ENCODE peak calls at places on chromosomes 2 and 18, in four cellular contexts. One of them, this sample, is unnamed.

GRCh38 chr18:48419268-48420022 is 10.3 kb upstream of the ZBTB7C start:
- DNase-seq in PC-3: no peak
- DNase-seq in body of pancreas: no peak
- DNase-seq in GM23338: peak; percentile 71
- DNase-seq in this sample: peak; percentile 78

GRCh38 chr2:16739778-16740581 is 74.3 kb upstream of the CYRIA start:
- DNase-seq in PC-3: no peak
- DNase-seq in body of pancreas: peak; percentile 73
- DNase-seq in GM23338: no peak
- DNase-seq in this sample: no peak

GRCh38 chr2:55957142-55957541 is 33.6 kb upstream of the EFEMP1 start:
- DNase-seq in PC-3: no peak
- DNase-seq in body of pancreas: no peak
- DNase-seq in GM23338: no peak
- DNase-seq in this sample: no peak

GRCh38 chr2:82013641-82014040 is 1709.1 kb upstream of the LRRTM1 start:
- DNase-seq in PC-3: no peak
- DNase-seq in body of pancreas: no peak
- DNase-seq in GM23338: peak; percentile 86
- DNase-seq in this sample: peak; percentile 93

GRCh38 chr18:42798606-42799005 is 316.9 kb downstream of the RIT2 start:
- DNase-seq in PC-3: no peak
- DNase-seq in body of pancreas: no peak
- DNase-seq in GM23338: no peak
- DNase-seq in this sample: peak; percentile 43

GRCh38 chr18:27750014-27750413 is 426.9 kb downstream of the CDH2 start:
- DNase-seq in PC-3: peak; percentile 77
- DNase-seq in body of pancreas: peak; percentile 32
- DNase-seq in GM23338: peak; percentile 92
- DNase-seq in this sample: peak; percentile 92

GRCh38 chr18:32771169-32771751 is 1.6 kb downstream of the KLHL14 start:
- DNase-seq in PC-3: no peak
- DNase-seq in body of pancreas: peak; percentile 18
- DNase-seq in GM23338: peak; percentile 63
- DNase-seq in this sample: peak; percentile 81

GRCh38 chr2:170493698-170494097 is 221.4 kb upstream of the SP5 start:
- DNase-seq in PC-3: peak; percentile 59
- DNase-seq in body of pancreas: no peak
- DNase-seq in GM23338: no peak
- DNase-seq in this sample: no peak

GRCh38 chr2:23760746-23761145 is 166.2 kb downstream of the ATAD2B start:
- DNase-seq in PC-3: peak; percentile 56
- DNase-seq in body of pancreas: no peak
- DNase-seq in GM23338: peak; percentile 38
- DNase-seq in this sample: no peak

GRCh38 chr2:191675807-191676667 is 1.9 kb upstream of the NABP1 start:
- DNase-seq in PC-3: no peak
- DNase-seq in body of pancreas: no peak
- DNase-seq in GM23338: peak; percentile 19
- DNase-seq in this sample: no peak

GRCh38 chr2:109439897-109440506 is 173.8 kb downstream of the SEPTIN10 start:
- DNase-seq in PC-3: no peak
- DNase-seq in body of pancreas: no peak
- DNase-seq in GM23338: no peak
- DNase-seq in this sample: peak; percentile 43

GRCh38 chr2:21754164-21754788 is 630.5 kb downstream of the TDRD15 start:
- DNase-seq in PC-3: no peak
- DNase-seq in body of pancreas: no peak
- DNase-seq in GM23338: peak; percentile 41
- DNase-seq in this sample: peak; percentile 69

GRCh38 chr2:18402888-18403287 is 157.6 kb downstream of the RDH14 start:
- DNase-seq in PC-3: no peak
- DNase-seq in body of pancreas: no peak
- DNase-seq in GM23338: no peak
- DNase-seq in this sample: no peak

GRCh38 chr2:43169091-43169936 is 57.1 kb downstream of the ZFP36L2 start:
- DNase-seq in PC-3: peak; percentile 70
- DNase-seq in body of pancreas: no peak
- DNase-seq in GM23338: no peak
- DNase-seq in this sample: peak; percentile 51

GRCh38 chr2:113131343-113131933 is 4.0 kb downstream of the IL1RN start:
- DNase-seq in PC-3: no peak
- DNase-seq in body of pancreas: no peak
- DNase-seq in GM23338: no peak
- DNase-seq in this sample: no peak

GRCh38 chr18:55189972-55190371 is 230.7 kb upstream of the CCDC68 start:
- DNase-seq in PC-3: no peak
- DNase-seq in body of pancreas: no peak
- DNase-seq in GM23338: peak; percentile 58
- DNase-seq in this sample: peak; percentile 61

GRCh38 chr2:101983486-101983885 is 8.3 kb upstream of the IL1R2 start:
- DNase-seq in PC-3: peak; percentile 83
- DNase-seq in body of pancreas: no peak
- DNase-seq in GM23338: no peak
- DNase-seq in this sample: no peak

GRCh38 chr2:112293636-112294401 is 18.4 kb downstream of the ZC3H6 start:
- DNase-seq in PC-3: no peak
- DNase-seq in body of pancreas: no peak
- DNase-seq in GM23338: no peak
- DNase-seq in this sample: no peak

GRCh38 chr2:158486970-158487325 is 30.2 kb downstream of the PKP4 start:
- DNase-seq in PC-3: peak; percentile 42
- DNase-seq in body of pancreas: no peak
- DNase-seq in GM23338: no peak
- DNase-seq in this sample: no peak

GRCh38 chr2:239316562-239317465 is 84.0 kb downstream of the HDAC4 start:
- DNase-seq in PC-3: no peak
- DNase-seq in body of pancreas: peak; percentile 25
- DNase-seq in GM23338: no peak
- DNase-seq in this sample: peak; percentile 8

GRCh38 chr18:13909541-13909940 is 5.8 kb downstream of the MC2R start:
- DNase-seq in PC-3: peak; percentile 10
- DNase-seq in body of pancreas: no peak
- DNase-seq in GM23338: no peak
- DNase-seq in this sample: no peak

GRCh38 chr18:47893939-47894699 is 36.3 kb downstream of the SMAD2 start:
- DNase-seq in PC-3: peak; percentile 29
- DNase-seq in body of pancreas: no peak
- DNase-seq in GM23338: no peak
- DNase-seq in this sample: no peak

GRCh38 chr2:240968731-240969624 is 29.4 kb upstream of the SNED1 start:
- DNase-seq in PC-3: no peak
- DNase-seq in body of pancreas: no peak
- DNase-seq in GM23338: no peak
- DNase-seq in this sample: peak; percentile 74

GRCh38 chr2:3313845-3314375 is 63.7 kb downstream of the EIPR1 start:
- DNase-seq in PC-3: no peak
- DNase-seq in body of pancreas: no peak
- DNase-seq in GM23338: no peak
- DNase-seq in this sample: no peak

GRCh38 chr2:178425255-178425827 is 25.6 kb downstream of the PRKRA start:
- DNase-seq in PC-3: no peak
- DNase-seq in body of pancreas: no peak
- DNase-seq in GM23338: no peak
- DNase-seq in this sample: no peak

GRCh38 chr2:222878284-222878876 is 17.5 kb downstream of the ACSL3 start:
- DNase-seq in PC-3: no peak
- DNase-seq in body of pancreas: no peak
- DNase-seq in GM23338: no peak
- DNase-seq in this sample: no peak

GRCh38 chr2:200054681-200055468 is 99.5 kb downstream of the MAIP1 start:
- DNase-seq in PC-3: no peak
- DNase-seq in body of pancreas: no peak
- DNase-seq in GM23338: peak; percentile 83
- DNase-seq in this sample: peak; percentile 88

GRCh38 chr2:8685697-8686358 is 4.0 kb downstream of the ID2 start:
- DNase-seq in PC-3: peak; percentile 78
- DNase-seq in body of pancreas: peak; percentile 77
- DNase-seq in GM23338: peak; percentile 61
- DNase-seq in this sample: peak; percentile 93

GRCh38 chr18:72652990-72653593 is 109.0 kb upstream of the CBLN2 start:
- DNase-seq in PC-3: peak; percentile 65
- DNase-seq in body of pancreas: peak; percentile 46
- DNase-seq in GM23338: peak; percentile 80
- DNase-seq in this sample: peak; percentile 91

GRCh38 chr2:99398303-99398702 is 61.1 kb downstream of the EIF5B start:
- DNase-seq in PC-3: no peak
- DNase-seq in body of pancreas: no peak
- DNase-seq in GM23338: no peak
- DNase-seq in this sample: no peak

GRCh38 chr2:29042581-29043075 is 31.7 kb downstream of the PCARE start:
- DNase-seq in PC-3: no peak
- DNase-seq in body of pancreas: peak; percentile 21
- DNase-seq in GM23338: no peak
- DNase-seq in this sample: no peak

GRCh38 chr2:237322564-237322963 is 91.4 kb downstream of the COL6A3 start:
- DNase-seq in PC-3: peak; percentile 63
- DNase-seq in body of pancreas: peak; percentile 47
- DNase-seq in GM23338: peak; percentile 58
- DNase-seq in this sample: peak; percentile 78

GRCh38 chr2:63590621-63591408 is 2.1 kb downstream of the MDH1 start:
- DNase-seq in PC-3: no peak
- DNase-seq in body of pancreas: no peak
- DNase-seq in GM23338: no peak
- DNase-seq in this sample: no peak

DNA sequence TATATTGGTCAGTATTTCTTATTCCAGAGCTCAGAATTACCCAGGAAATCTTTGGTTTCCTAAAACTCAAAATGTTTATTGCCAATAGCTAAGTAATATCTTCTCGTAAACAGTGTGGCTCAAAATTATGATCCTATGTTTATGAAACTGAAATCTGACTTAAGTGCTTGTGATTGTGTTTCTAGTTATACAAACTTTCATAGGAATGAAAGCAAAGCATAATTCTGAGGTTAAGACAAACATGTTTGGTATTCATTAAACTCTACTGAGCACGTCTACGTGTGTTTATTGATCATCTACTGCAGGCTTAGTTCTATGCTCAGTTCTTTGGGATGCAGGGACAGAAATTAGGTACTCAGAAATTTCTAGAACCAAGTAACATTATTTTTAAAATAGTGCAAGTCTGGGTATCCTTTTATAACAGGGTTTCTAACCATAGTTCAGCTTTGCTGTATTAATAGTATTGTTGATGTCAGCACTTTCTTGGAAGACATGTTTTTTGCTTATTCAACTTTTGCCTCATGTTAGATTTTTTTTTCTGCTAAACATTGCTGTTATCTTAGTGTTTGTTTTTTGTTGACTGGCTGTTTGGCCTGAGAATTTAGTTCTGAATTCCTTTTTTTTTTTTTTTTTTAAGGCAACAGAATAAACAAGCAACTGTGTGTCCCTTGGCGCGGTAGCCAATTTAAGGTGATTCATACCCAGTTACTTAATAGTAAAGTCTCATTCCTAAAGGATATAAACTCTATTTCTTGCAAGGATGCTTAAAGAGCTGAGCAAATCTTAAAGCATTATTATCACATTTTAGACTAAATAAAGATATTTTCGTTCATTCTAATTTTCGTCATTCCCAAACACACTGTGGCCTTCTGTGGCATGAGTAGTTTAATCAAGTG is 31.3 kb downstream of the PTPRM start:
- DNase-seq in PC-3: peak; percentile 48
- DNase-seq in body of pancreas: no peak
- DNase-seq in GM23338: no peak
- DNase-seq in this sample: no peak
- H3K4me1 ChIP-seq in PC-3: peaks cover 27% of the 10 kb centered on the region
- H3K4me1 ChIP-seq in body of pancreas: peaks cover 2% of the 10 kb centered on the region
- H3K4me1 ChIP-seq in GM23338: peaks cover 3% of the 10 kb centered on the region
- H3K4me1 ChIP-seq in this sample: peaks cover 10% of the 10 kb centered on the region

GRCh38 chr2:85178154-85178553 is 45.0 kb downstream of the TCF7L1 start:
- DNase-seq in PC-3: peak; percentile 25
- DNase-seq in body of pancreas: no peak
- DNase-seq in GM23338: no peak
- DNase-seq in this sample: no peak

GRCh38 chr2:85173909-85174308 is 40.7 kb downstream of the TCF7L1 start:
- DNase-seq in PC-3: no peak
- DNase-seq in body of pancreas: no peak
- DNase-seq in GM23338: no peak
- DNase-seq in this sample: no peak

GRCh38 chr2:85174943-85175342 is 41.8 kb downstream of the TCF7L1 start:
- DNase-seq in PC-3: no peak
- DNase-seq in body of pancreas: no peak
- DNase-seq in GM23338: no peak
- DNase-seq in this sample: no peak

GRCh38 chr2:85177031-85177824 is 44.0 kb downstream of the TCF7L1 start:
- DNase-seq in PC-3: no peak
- DNase-seq in body of pancreas: no peak
- DNase-seq in GM23338: peak; percentile 51
- DNase-seq in this sample: no peak

DNA sequence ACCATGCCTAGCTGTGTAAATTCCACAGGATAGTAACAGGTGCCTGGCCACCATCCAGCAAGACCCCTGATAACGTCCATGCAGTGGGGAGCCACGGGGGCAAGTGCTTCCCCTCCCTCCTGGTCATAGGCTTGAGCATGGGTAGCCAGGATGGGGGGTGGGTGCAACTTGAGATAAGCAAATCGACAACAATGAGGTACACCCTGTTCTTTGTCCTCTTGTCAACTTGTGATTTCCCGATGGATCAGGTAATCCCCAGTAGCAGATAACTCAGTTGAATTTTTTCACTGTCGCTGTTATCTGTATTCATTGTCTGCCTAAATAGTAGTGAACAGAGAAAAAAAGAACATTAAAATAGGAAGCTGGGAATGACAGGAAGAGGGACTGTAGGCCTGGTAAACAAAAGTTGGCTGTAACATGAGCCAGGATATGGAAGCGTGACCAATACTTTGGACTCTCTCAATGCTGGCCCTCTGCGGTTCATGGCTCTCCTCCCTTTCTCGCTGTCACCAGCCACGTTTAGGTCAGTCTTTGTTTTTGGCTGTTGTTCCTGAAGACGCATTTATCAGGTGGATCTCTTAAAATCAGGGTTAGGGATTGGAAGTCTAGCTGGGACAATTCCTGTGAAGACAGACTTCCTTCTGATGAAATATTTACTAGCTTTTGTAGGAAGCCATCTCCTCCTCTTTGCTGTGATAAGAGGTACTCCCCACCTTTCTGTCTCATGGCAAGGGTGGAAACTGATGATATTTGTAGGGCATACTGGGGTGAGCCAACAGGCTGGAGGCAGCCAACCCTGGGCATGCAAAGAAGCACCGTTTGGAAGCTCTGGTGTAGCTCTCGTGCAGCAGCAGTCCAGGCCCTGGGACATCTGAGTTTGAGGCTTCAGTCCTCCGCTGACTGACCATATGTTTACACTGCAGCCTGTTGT is 42.4 kb downstream of the TCF7L1 start:
- DNase-seq in PC-3: peak; percentile 89
- DNase-seq in body of pancreas: peak; percentile 19
- DNase-seq in GM23338: no peak
- DNase-seq in this sample: peak; percentile 70
- H3K4me1 ChIP-seq in PC-3: peaks cover 27% of the 10 kb centered on the region
- H3K4me1 ChIP-seq in body of pancreas: peaks cover 17% of the 10 kb centered on the region
- H3K4me1 ChIP-seq in GM23338: peaks cover 83% of the 10 kb centered on the region
- H3K4me1 ChIP-seq in this sample: peaks cover 31% of the 10 kb centered on the region

GRCh38 chr2:33476793-33477190 is 343 bp downstream of the RASGRP3 start:
- DNase-seq in PC-3: no peak
- DNase-seq in body of pancreas: no peak
- DNase-seq in GM23338: no peak
- DNase-seq in this sample: no peak
- H3K4me1 ChIP-seq in PC-3: peaks cover 10% of the 10 kb centered on the region
- H3K4me1 ChIP-seq in body of pancreas: peaks cover 24% of the 10 kb centered on the region
- H3K4me1 ChIP-seq in GM23338: peaks cover 10% of the 10 kb centered on the region
- H3K4me1 ChIP-seq in this sample: peaks cover 5% of the 10 kb centered on the region

GRCh38 chr2:173983414-173983871 is 18.3 kb upstream of the SP3 start:
- DNase-seq in PC-3: no peak
- DNase-seq in body of pancreas: no peak
- DNase-seq in GM23338: no peak
- DNase-seq in this sample: no peak
- H3K4me1 ChIP-seq in PC-3: peaks cover 13% of the 10 kb centered on the region
- H3K4me1 ChIP-seq in body of pancreas: peaks cover 31% of the 10 kb centered on the region
- H3K4me1 ChIP-seq in GM23338: peaks cover 13% of the 10 kb centered on the region
- H3K4me1 ChIP-seq in this sample: no peaks in the 10 kb centered on the region